ENCODE peak calls at places on chromosomes 6 and 20, in five cellular contexts. D is heart left ventricle, R is H54, P is IMR-90, O is ovary. Q is an unnamed sample.

GRCh38 chr6:134510920-134511319 is 193.0 kb upstream of the SGK1 start:
- DNase-seq in D (peak), R (no peak), P (no peak), O (no peak), Q (no peak)

GRCh38 chr20:31617432-31618104 is 12.5 kb downstream of the ID1 start:
- DNase-seq in D (no peak), R (no peak), P (no peak), O (no peak), Q (no peak)

GRCh38 chr20:60352017-60352416 is 393.8 kb downstream of the CDH26 start:
- DNase-seq in D (no peak), R (no peak), P (no peak), O (no peak), Q (no peak)

GRCh38 chr6:149842331-149842730 is 21.8 kb downstream of the LRP11 start:
- DNase-seq in D (no peak), R (no peak), P (no peak), O (no peak), Q (no peak)

GRCh38 chr6:144155529-144155928 is 5.2 kb downstream of the STX11 start:
- DNase-seq in D (no peak), R (no peak), P (no peak), O (no peak), Q (no peak)

GRCh38 chr6:75932067-75932466 is 140.4 kb downstream of the IMPG1 start:
- DNase-seq in D (no peak), R (no peak), P (peak), O (no peak), Q (no peak)

GRCh38 chr20:44309763-44310663 is 989 bp downstream of the FITM2 start:
- DNase-seq in D (peak), R (peak), P (peak), O (peak), Q (peak)

GRCh38 chr6:125232466-125232865 is 69.3 kb downstream of the HDDC2 start:
- DNase-seq in D (no peak), R (no peak), P (peak), O (no peak), Q (no peak)

GRCh38 chr6:90098637-90099036 is 198.0 kb downstream of the BACH2 start:
- DNase-seq in D (peak), R (no peak), P (no peak), O (peak), Q (no peak)

GRCh38 chr6:15305909-15306308 is 60.0 kb downstream of the JARID2 start:
- DNase-seq in D (no peak), R (no peak), P (no peak), O (no peak), Q (no peak)

GRCh38 chr6:13159295-13159694 is 169.0 kb downstream of the TBC1D7 start:
- DNase-seq in D (no peak), R (no peak), P (no peak), O (no peak), Q (no peak)

GRCh38 chr6:126170875-126171489 is 168.9 kb upstream of the CENPW start:
- DNase-seq in D (no peak), R (no peak), P (peak), O (no peak), Q (peak)

GRCh38 chr20:36098364-36098763 is 56.2 kb upstream of the EPB41L1 start:
- DNase-seq in D (peak), R (no peak), P (peak), O (no peak), Q (peak)

GRCh38 chr20:50427740-50428462 is 82.3 kb upstream of the PTPN1 start:
- DNase-seq in D (no peak), R (no peak), P (no peak), O (no peak), Q (no peak)

GRCh38 chr6:160973311-160973710 is 18.3 kb upstream of the MAP3K4 start:
- DNase-seq in D (peak), R (no peak), P (peak), O (peak), Q (no peak)

GRCh38 chr6:17584241-17584803 is 15.8 kb upstream of the FAM8A1 start:
- DNase-seq in D (peak), R (peak), P (peak), O (no peak), Q (no peak)

GRCh38 chr6:69630767-69631166 is 166.0 kb downstream of the LMBRD1 start:
- DNase-seq in D (no peak), R (no peak), P (no peak), O (no peak), Q (no peak)

GRCh38 chr20:57193094-57193493 is 73.3 kb downstream of the BMP7 start:
- DNase-seq in D (no peak), R (no peak), P (no peak), O (no peak), Q (no peak)

GRCh38 chr6:84685983-84686584 is 78.3 kb downstream of the TBX18 start:
- DNase-seq in D (no peak), R (no peak), P (peak), O (no peak), Q (no peak)

GRCh38 chr6:142537612-142538478 is 236.0 kb downstream of the ADGRG6 start:
- DNase-seq in D (no peak), R (no peak), P (peak), O (no peak), Q (no peak)

GRCh38 chr6:28399370-28400121 is at the start of gene ZSCAN12:
- DNase-seq in D (peak), R (peak), P (peak), O (peak), Q (peak)

GRCh38 chr20:17910828-17911294 is 57.7 kb downstream of the SNX5 start:
- DNase-seq in D (peak), R (no peak), P (peak), O (no peak), Q (no peak)

GRCh38 chr6:136717297-136717990 is 74.8 kb downstream of the MAP3K5 start:
- DNase-seq in D (no peak), R (no peak), P (peak), O (no peak), Q (no peak)

GRCh38 chr6:138434915-138435314 is 30.9 kb downstream of the HEBP2 start:
- DNase-seq in D (no peak), R (no peak), P (no peak), O (no peak), Q (no peak)

GRCh38 chr6:2988426-2989331 is 11.0 kb upstream of the NQO2 start:
- DNase-seq in D (peak), R (peak), P (peak), O (peak), Q (peak)
- TF ChIP-seq POLR2A in D (peak), R (peak), P (peak), O (peak), Q (peak)

DNA sequence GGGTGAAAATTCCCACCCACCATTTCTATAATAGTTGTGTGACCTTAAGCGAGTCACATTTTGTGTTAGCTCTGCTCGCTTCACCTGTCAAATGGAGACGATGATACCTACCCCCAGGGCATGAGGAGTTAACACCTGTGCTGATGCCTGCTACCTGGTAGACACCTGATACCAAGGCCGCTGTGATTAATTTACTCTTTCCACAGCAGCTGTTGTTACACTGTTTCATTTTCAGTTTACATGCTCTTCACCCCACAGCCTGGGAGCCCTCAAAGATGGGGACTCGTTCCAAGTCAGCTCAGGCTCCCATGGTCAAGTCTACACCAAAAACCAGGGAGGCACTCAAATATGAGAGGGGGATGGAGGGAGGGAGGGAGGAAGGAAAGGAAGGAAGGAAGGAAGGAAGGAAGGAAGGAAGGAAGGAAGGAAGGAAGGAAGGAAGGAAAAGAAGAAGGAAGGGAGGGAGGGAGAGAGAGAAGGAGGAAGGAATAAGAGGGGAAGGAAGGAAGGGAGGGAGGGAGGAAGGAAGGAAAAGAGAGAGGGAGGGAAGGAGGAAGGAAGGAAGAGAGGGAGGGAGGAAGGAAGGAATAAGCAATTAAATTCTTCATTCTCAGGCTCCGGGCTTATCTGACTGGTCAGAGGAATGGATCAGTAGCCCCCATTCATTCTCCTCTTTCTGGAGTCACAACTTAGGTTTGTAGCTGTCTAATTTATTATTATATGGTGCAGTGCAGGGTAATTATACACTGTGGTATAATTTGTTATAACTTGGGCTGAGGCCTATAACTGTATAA is 40.9 kb downstream of the PDYN start:
- DNase-seq in D (no peak), R (no peak), P (no peak), O (no peak), Q (no peak)
- TF ChIP-seq POLR2A in D (no peak), R (no peak), P (no peak), O (no peak), Q (no peak)

GRCh38 chr6:32982702-32983492 is 14.5 kb downstream of the BRD2 start:
- DNase-seq in D (no peak), R (no peak), P (no peak), O (no peak), Q (no peak)

GRCh38 chr6:32983964-32984638 is 15.7 kb downstream of the BRD2 start:
- DNase-seq in D (no peak), R (no peak), P (no peak), O (no peak), Q (no peak)

GRCh38 chr6:32983493-32983848 is 15.1 kb downstream of the BRD2 start:
- DNase-seq in D (no peak), R (no peak), P (no peak), O (no peak), Q (no peak)

GRCh38 chr6:32982084-32982701 is 13.8 kb downstream of the BRD2 start:
- DNase-seq in D (no peak), R (no peak), P (no peak), O (no peak), Q (no peak)

GRCh38 chr6:32984639-32985389 is 16.4 kb downstream of the BRD2 start:
- DNase-seq in D (peak), R (peak), P (peak), O (peak), Q (peak)
- TF ChIP-seq POLR2A in D (no peak), R (no peak), P (no peak), O (no peak), Q (no peak)

GRCh38 chr6:31528821-31529328 is at the start of gene MCCD1:
- DNase-seq in D (no peak), R (no peak), P (no peak), O (no peak), Q (no peak)
- TF ChIP-seq POLR2A in D (no peak), R (no peak), P (no peak), O (no peak), Q (no peak)

GRCh38 chr6:31402324-31403282 is 792 bp upstream of the MICA start:
- DNase-seq in D (no peak), R (no peak), P (no peak), O (peak), Q (peak)

GRCh38 chr6:31401403-31401802 is 2.0 kb upstream of the MICA start:
- DNase-seq in D (no peak), R (no peak), P (peak), O (peak), Q (peak)

GRCh38 chr6:31399589-31400466 is 3.6 kb upstream of the MICA start:
- DNase-seq in D (peak), R (peak), P (peak), O (peak), Q (peak)

GRCh38 chr6:31403283-31403989 is at the start of gene MICA:
- DNase-seq in D (peak), R (peak), P (peak), O (peak), Q (peak)

DNA sequence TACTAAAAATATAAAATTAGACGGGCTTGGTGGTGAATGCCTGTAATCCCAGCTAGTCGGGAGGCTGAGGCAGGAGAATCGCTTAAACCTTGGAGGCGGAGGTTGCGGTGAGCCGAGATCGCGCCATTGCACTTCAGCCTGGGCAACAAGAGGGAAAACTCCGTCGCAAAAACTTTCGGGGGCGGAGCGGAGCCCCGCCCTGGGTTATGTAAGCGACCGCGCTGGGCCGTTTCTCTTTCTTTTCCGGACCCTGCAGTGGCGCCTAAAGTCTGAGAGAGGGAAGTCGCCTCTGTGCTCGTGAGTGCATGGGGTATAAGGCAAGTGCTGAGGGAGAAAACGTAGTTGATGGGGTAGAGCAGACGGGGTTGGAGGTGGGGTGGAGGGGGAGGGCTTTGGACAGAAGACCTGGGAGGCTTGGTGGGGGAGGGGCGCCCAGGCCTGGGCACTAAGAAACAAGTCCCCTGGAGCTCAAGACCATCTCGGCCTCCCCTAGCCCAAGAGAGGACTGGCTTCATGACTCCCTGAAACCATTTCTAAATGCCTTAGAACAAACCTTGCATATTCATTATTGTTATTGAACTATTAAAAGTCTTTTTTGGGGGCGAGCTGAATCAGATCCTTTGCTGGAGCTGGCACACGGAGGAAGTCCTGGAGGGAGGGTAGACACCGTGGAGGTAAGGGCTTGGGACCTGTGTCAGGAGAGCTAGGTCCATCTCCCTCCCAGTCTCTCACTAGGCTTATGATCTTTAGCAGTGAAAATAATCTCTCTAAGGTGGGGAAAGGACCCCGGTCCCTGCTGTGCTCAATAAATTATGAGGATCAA is 2.7 kb upstream of the MICA start:
- DNase-seq in D (peak), R (no peak), P (peak), O (peak), Q (peak)
- TF ChIP-seq POLR2A in D (no peak), R (peak), P (no peak), O (peak), Q (peak)

GRCh38 chr6:29652198-29652584 is 4.7 kb upstream of the MOG start:
- DNase-seq in D (no peak), R (no peak), P (no peak), O (no peak), Q (no peak)

GRCh38 chr6:29647927-29648642 is 8.8 kb upstream of the MOG start:
- DNase-seq in D (no peak), R (no peak), P (peak), O (no peak), Q (no peak)

GRCh38 chr6:29649701-29650673 is 6.9 kb upstream of the MOG start:
- DNase-seq in D (peak), R (peak), P (peak), O (peak), Q (peak)

GRCh38 chr6:29653452-29654038 is 3.3 kb upstream of the MOG start:
- DNase-seq in D (peak), R (no peak), P (peak), O (no peak), Q (peak)

DNA sequence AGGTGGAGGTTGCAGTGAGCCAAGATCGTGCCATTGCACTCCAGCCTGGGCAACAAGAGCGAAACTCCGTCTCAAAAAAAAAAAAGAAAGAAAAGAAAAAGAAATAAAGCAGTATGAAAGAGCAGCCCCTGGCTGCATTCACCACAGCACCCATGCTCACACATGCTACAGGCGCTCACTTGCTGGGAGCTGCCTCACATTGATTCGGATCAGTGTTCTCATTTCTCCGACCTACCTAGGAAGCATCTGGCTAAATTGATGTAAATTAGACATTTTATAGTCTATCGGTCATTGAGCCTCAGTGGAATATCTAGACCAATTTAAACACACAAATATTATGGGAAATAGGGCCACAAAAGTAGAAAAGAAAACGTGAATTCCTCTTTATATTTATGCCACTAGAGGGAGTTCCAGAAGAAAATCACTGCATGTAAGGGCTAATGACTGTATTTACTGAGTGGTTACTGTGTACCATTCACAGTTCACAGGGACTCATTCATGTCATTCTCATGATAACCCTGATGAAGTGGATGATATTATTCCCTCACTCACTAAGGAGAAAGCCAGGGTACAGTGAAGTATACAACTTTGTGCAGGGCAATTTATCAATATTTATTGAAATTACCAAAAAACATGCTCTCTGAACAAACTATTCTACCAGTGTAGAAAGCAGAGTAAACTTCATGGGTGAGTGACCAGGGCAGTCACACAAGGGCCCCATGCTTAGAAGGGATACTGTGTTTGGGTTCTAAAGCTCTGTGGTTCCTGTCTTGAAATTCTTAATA is 5.3 kb upstream of the MOG start:
- DNase-seq in D (no peak), R (no peak), P (peak), O (no peak), Q (no peak)
- TF ChIP-seq POLR2A in D (no peak), R (no peak), P (no peak), O (no peak), Q (no peak)

DNA sequence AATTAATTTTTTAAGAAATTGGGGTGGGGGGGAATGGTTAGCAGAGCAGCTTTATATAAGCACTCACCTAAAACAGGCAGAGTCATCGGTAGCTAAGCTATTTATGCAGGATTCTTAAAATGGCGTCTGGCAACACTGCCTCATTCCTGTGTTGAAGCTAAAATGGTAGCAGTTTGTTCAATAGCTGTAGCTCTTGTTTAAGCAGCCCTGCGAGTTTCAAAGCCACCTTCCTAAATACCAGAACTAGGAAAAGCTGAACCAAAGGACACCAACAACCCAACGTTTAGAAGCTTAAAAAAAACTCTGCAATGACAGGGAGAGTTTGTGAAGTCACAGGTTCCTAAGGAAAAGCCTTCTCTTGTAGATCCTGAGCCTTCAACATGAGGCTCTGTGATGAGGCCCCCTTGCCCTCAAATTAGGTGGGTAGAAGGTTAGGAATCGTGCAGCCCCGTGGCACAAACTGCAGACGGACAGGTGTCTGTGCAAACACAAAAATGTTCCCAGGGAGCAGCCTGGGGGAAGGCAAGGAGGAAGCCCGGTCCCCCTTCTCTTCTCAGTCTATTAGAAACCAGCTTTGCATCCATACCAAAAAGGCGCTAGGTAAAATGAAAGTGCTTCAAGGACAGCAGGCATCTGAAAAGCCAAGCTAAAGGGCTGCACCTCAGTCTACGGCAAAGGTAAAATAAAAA is 4.7 kb downstream of the ZMYND8 start:
- DNase-seq in D (no peak), R (no peak), P (no peak), O (no peak), Q (no peak)
- TF ChIP-seq POLR2A in D (no peak), R (no peak), P (no peak), O (no peak), Q (no peak)